ENCODE peak calls at places on chromosomes 1 and 21, in seven cellular contexts. Q is body of pancreas, E is progenitor cell of endocrine pancreas, F is renal cortical epithelial cell, M is NCI-H2029, U is BJ, B is neural crest cell. D is an unnamed sample.
A peak's percentile ranks its signal among the peaks of the same experiment; 100 is the strongest.

GRCh38 chr21:43703068-43703880 is 15.7 kb upstream of the PDXK start:
- DNase-seq in Q (peak; percentile 60), E (no peak), F (peak; percentile 58), M (no peak), U (peak; percentile 60), B (peak; percentile 33), D (no peak)

GRCh38 chr1:111140680-111140967 is 601 bp downstream of the CEPT1 start:
- DNase-seq in Q (no peak), E (no peak), F (peak; percentile 41), M (no peak), U (peak; percentile 9), B (no peak), D (no peak)

GRCh38 chr1:90821152-90821792 is 104.2 kb upstream of the BARHL2 start:
- DNase-seq in Q (no peak), E (no peak), F (peak; percentile 4), M (no peak), U (no peak), B (no peak), D (no peak)

GRCh38 chr1:209586341-209586740 is 2.8 kb downstream of the CAMK1G start:
- DNase-seq in Q (no peak), E (no peak), F (no peak), M (no peak), U (no peak), B (no peak), D (no peak)

GRCh38 chr1:78840447-78841251 is 165.9 kb downstream of the ADGRL4 start:
- DNase-seq in Q (no peak), E (no peak), F (peak; percentile 87), M (no peak), U (no peak), B (no peak), D (peak; percentile 54)

GRCh38 chr1:4044967-4045366 is 144.9 kb upstream of the C1orf174 start:
- DNase-seq in Q (no peak), E (no peak), F (no peak), M (no peak), U (no peak), B (no peak), D (no peak)

GRCh38 chr1:225509376-225509707 is 81.5 kb upstream of the LBR start:
- DNase-seq in Q (no peak), E (no peak), F (no peak), M (no peak), U (no peak), B (no peak), D (no peak)

GRCh38 chr1:173043253-173043652 is 7.5 kb downstream of the TNFSF18 start:
- DNase-seq in Q (no peak), E (no peak), F (peak; percentile 69), M (no peak), U (no peak), B (no peak), D (no peak)

GRCh38 chr1:50610563-50610962 is 187.3 kb upstream of the DMRTA2 start:
- DNase-seq in Q (no peak), E (no peak), F (no peak), M (no peak), U (no peak), B (no peak), D (no peak)

GRCh38 chr1:66271216-66271903 is 262.6 kb upstream of the SGIP1 start:
- DNase-seq in Q (peak; percentile 55), E (no peak), F (peak; percentile 92), M (no peak), U (peak; percentile 98), B (peak; percentile 37), D (no peak)